ENCODE peak calls at places on chromosomes 11 and 22, in seven cellular contexts. I is omental fat pad; H is stimulated activated CD8-positive, alpha-beta memory T cell treated with anti-CD3 and anti-CD28 coated beads, Interleukin-2, amount 100 ng/mL, for 1 hour; F is lower lobe of right lung; D is AG10803; V is body of pancreas; N is activated CD4-positive, CD25-positive, alpha-beta regulatory T cell treated with anti-CD3 and anti-CD28 coated beads, Interleukin-2, amount 50 U/mL, for 72 hours. G is an unnamed sample.

GRCh38 chr11:95972055-95972454 is 48.1 kb upstream of the MTMR2 start:
- DNase-seq in I (no peak), V (no peak), D (no peak), F (no peak), N (no peak), H (no peak), G (no peak)

GRCh38 chr11:78432058-78432515 is 14.5 kb upstream of the GAB2 start:
- DNase-seq in N (no peak), H (no peak), V (no peak), I (no peak), F (no peak), D (no peak), G (no peak)

GRCh38 chr11:14308114-14308896 is 50.7 kb downstream of the RRAS2 start:
- DNase-seq in F (no peak), V (no peak), N (no peak), H (no peak), I (no peak), D (peak; percentile 51), G (no peak)

GRCh38 chr11:122679441-122679840 is 23.9 kb downstream of the UBASH3B start:
- DNase-seq in D (no peak), H (no peak), N (no peak), I (no peak), F (no peak), V (no peak), G (no peak)

GRCh38 chr22:23520875-23521441 is 59.1 kb downstream of the IGLL1 start:
- DNase-seq in D (peak; percentile 15), V (peak; percentile 19), H (no peak), N (no peak), I (no peak), F (peak; percentile 54), G (no peak)

GRCh38 chr11:64745523-64746328 is 1.8 kb upstream of the RASGRP2 start:
- DNase-seq in V (no peak), D (peak; percentile 28), I (peak; percentile 63), F (peak; percentile 90), H (peak; percentile 67), N (peak; percentile 67), G (peak; percentile 96)

GRCh38 chr11:60625262-60625661 is 74.2 kb upstream of the MS4A8 start:
- DNase-seq in I (no peak), F (no peak), H (no peak), D (peak; percentile 36), N (no peak), V (peak; percentile 59), G (no peak)

GRCh38 chr11:27926981-27927481 is 180.9 kb downstream of the KIF18A start:
- DNase-seq in I (no peak), V (no peak), D (peak; percentile 95), N (no peak), F (no peak), H (no peak), G (no peak)

GRCh38 chr11:74226907-74227306 is 55.8 kb downstream of the PPME1 start:
- DNase-seq in V (no peak), D (no peak), F (no peak), I (no peak), N (no peak), H (no peak), G (no peak)

GRCh38 chr11:35009941-35010337 is 93.5 kb downstream of the PDHX start:
- DNase-seq in D (no peak), F (no peak), I (no peak), N (no peak), V (no peak), H (no peak), G (no peak)

GRCh38 chr11:8913961-8914660 is 3.1 kb downstream of the AKIP1 start:
- DNase-seq in I (no peak), H (no peak), V (no peak), N (no peak), D (no peak), F (no peak), G (no peak)

GRCh38 chr11:77150836-77151235 is 22.8 kb downstream of the MYO7A start:
- DNase-seq in V (no peak), N (no peak), D (no peak), H (no peak), I (no peak), F (peak; percentile 34), G (no peak)

GRCh38 chr11:69203901-69204245 is 48.1 kb downstream of the SMIM38 start:
- DNase-seq in N (no peak), V (no peak), F (no peak), I (no peak), D (no peak), H (no peak), G (no peak)

GRCh38 chr11:2523821-2524391 is 79.1 kb downstream of the KCNQ1 start:
- DNase-seq in F (peak; percentile 29), V (peak; percentile 9), I (peak; percentile 20), H (no peak), D (no peak), N (peak; percentile 27), G (peak; percentile 50)

GRCh38 chr22:35076648-35077047 is 10.7 kb downstream of the ISX start:
- DNase-seq in H (no peak), V (no peak), F (no peak), I (no peak), D (no peak), N (no peak), G (no peak)

GRCh38 chr22:42720263-42721044 is at the start of gene A4GALT:
- DNase-seq in I (no peak), N (no peak), H (no peak), V (no peak), F (no peak), D (no peak), G (no peak)

GRCh38 chr11:27427183-27427980 is 45.2 kb downstream of the LGR4 start:
- DNase-seq in D (peak; percentile 55), F (no peak), N (no peak), I (no peak), H (no peak), V (peak; percentile 55), G (no peak)

GRCh38 chr11:83610996-83611395 is 324.8 kb upstream of the CCDC90B start:
- DNase-seq in D (no peak), I (no peak), V (no peak), N (no peak), H (no peak), F (no peak), G (no peak)

GRCh38 chr22:28647216-28647615 is 32.4 kb downstream of the TTC28 start:
- DNase-seq in F (no peak), N (no peak), D (no peak), V (no peak), H (no peak), I (no peak), G (no peak)

GRCh38 chr11:115455606-115456005 is 48.6 kb downstream of the CADM1 start:
- DNase-seq in I (no peak), V (no peak), F (no peak), D (no peak), H (no peak), N (no peak), G (no peak)

GRCh38 chr22:44211256-44211945 is 30.7 kb downstream of the PARVG start:
- DNase-seq in I (no peak), H (no peak), V (no peak), D (peak; percentile 50), N (no peak), F (no peak), G (no peak)

GRCh38 chr11:19092850-19093249 is 24.1 kb upstream of the ZDHHC13 start:
- DNase-seq in I (no peak), F (no peak), V (no peak), N (no peak), D (no peak), H (no peak), G (no peak)

GRCh38 chr11:32137263-32137662 is 46.4 kb downstream of the RCN1 start:
- DNase-seq in V (no peak), D (peak; percentile 96), H (no peak), F (no peak), I (no peak), N (no peak), G (no peak)

GRCh38 chr11:77156396-77157195 is 28.6 kb downstream of the MYO7A start:
- DNase-seq in I (no peak), V (no peak), H (no peak), F (no peak), D (no peak), N (no peak), G (peak; percentile 59)

GRCh38 chr22:48250286-48250895 is 1487.9 kb downstream of the TBC1D22A start:
- DNase-seq in N (no peak), H (no peak), I (no peak), D (no peak), V (no peak), F (no peak), G (no peak)

GRCh38 chr11:130166457-130166784 is 6.8 kb downstream of the ST14 start:
- DNase-seq in N (no peak), D (peak; percentile 89), V (no peak), H (no peak), I (no peak), F (no peak), G (no peak)

GRCh38 chr11:23079382-23079813 is 219.1 kb upstream of the CCDC179 start:
- DNase-seq in V (no peak), D (peak; percentile 11), N (no peak), I (no peak), F (no peak), H (no peak), G (no peak)